ENCODE peak calls at places on chromosomes 1 and 21, in five cellular contexts. G, N, Q, K and T are unnamed samples.

GRCh38 chr1:61050541-61051454 is 31.6 kb upstream of the NFIA start:
- DNase-seq in K (peak), G (no peak), N (peak), Q (peak), T (no peak)

GRCh38 chr1:202343652-202344349 is 2.1 kb upstream of the UBE2T start:
- DNase-seq in Q (peak), N (peak), K (peak), G (peak), T (no peak)

GRCh38 chr1:228066416-228066815 is 16.1 kb upstream of the ARF1 start:
- DNase-seq in G (no peak), Q (no peak), K (no peak), N (no peak), T (no peak)

GRCh38 chr1:223147409-223147808 is 4.4 kb upstream of the TLR5 start:
- DNase-seq in Q (no peak), K (no peak), G (no peak), N (no peak), T (no peak)

GRCh38 chr1:20486457-20487235 is 636 bp upstream of the CAMK2N1 start:
- DNase-seq in N (peak), Q (peak), G (no peak), K (peak), T (no peak)

GRCh38 chr1:99737016-99737415 is 29.4 kb downstream of the FRRS1 start:
- DNase-seq in G (peak), N (peak), Q (peak), K (peak), T (no peak)

GRCh38 chr1:26306290-26307221 is at the start of gene UBXN11:
- DNase-seq in N (peak), K (peak), G (peak), Q (peak), T (peak)

GRCh38 chr21:36783612-36784383 is 84.9 kb downstream of the SIM2 start:
- DNase-seq in N (peak), G (no peak), Q (no peak), K (no peak), T (no peak)

GRCh38 chr1:111937147-111937725 is 52.2 kb downstream of the KCND3 start:
- DNase-seq in G (no peak), Q (no peak), N (no peak), K (no peak), T (no peak)

GRCh38 chr1:41578712-41579335 is 94.3 kb upstream of the EDN2 start:
- DNase-seq in Q (peak), K (peak), N (peak), G (peak), T (no peak)

GRCh38 chr1:12204140-12204539 is 25.7 kb upstream of the VPS13D start:
- DNase-seq in Q (no peak), N (no peak), G (peak), K (no peak), T (no peak)

GRCh38 chr1:22399421-22400091 is 52.1 kb upstream of the ZBTB40 start:
- DNase-seq in K (no peak), G (no peak), N (no peak), Q (no peak), T (no peak)

GRCh38 chr1:41823453-41823852 is 95.3 kb downstream of the HIVEP3 start:
- DNase-seq in Q (no peak), G (no peak), N (peak), K (peak), T (no peak)

GRCh38 chr1:220454155-220454777 is 73.7 kb upstream of the MARK1 start:
- DNase-seq in K (peak), N (peak), G (no peak), Q (no peak), T (no peak)

GRCh38 chr1:217770895-217771294 is 139.8 kb downstream of the SPATA17 start:
- DNase-seq in Q (no peak), K (peak), G (no peak), N (no peak), T (no peak)

GRCh38 chr1:110370827-110371226 is 20.0 kb downstream of the SLC16A4 start:
- DNase-seq in K (no peak), N (peak), Q (no peak), G (no peak), T (no peak)

GRCh38 chr1:177771688-177772087 is 198.2 kb downstream of the SEC16B start:
- DNase-seq in G (no peak), Q (no peak), K (no peak), N (no peak), T (no peak)

GRCh38 chr1:64686828-64687724 is 57.8 kb upstream of the RAVER2 start:
- DNase-seq in Q (peak), G (peak), N (peak), K (peak), T (peak)

GRCh38 chr1:158087320-158087927 is 93.3 kb upstream of the CD1D start:
- DNase-seq in N (peak), Q (peak), G (peak), K (peak), T (peak)

GRCh38 chr1:75345538-75346292 is 211.5 kb downstream of the LHX8 start:
- DNase-seq in N (no peak), G (no peak), K (no peak), Q (no peak), T (no peak)

GRCh38 chr1:66197785-66198184 is 336.2 kb upstream of the SGIP1 start:
- DNase-seq in N (no peak), Q (no peak), G (no peak), K (no peak), T (no peak)

GRCh38 chr1:55212349-55213028 is 2.7 kb downstream of the USP24 start:
- DNase-seq in Q (no peak), G (peak), K (peak), N (peak), T (peak)

GRCh38 chr1:44594871-44595735 is 79.2 kb downstream of the TMEM53 start:
- DNase-seq in K (peak), G (peak), Q (peak), N (peak), T (peak)

GRCh38 chr1:184463680-184464079 is 76.9 kb downstream of the C1orf21 start:
- DNase-seq in K (no peak), N (no peak), Q (no peak), G (no peak), T (no peak)

GRCh38 chr1:199302554-199302953 is 663.7 kb downstream of the PTPRC start:
- DNase-seq in Q (no peak), K (no peak), G (no peak), N (peak), T (no peak)

GRCh38 chr1:3066826-3067225 is 2.2 kb upstream of the PRDM16 start:
- DNase-seq in K (no peak), G (no peak), N (no peak), Q (no peak), T (no peak)

GRCh38 chr1:53572061-53572801 is 113.0 kb downstream of the DMRTB1 start:
- DNase-seq in Q (no peak), G (no peak), N (peak), K (no peak), T (no peak)

GRCh38 chr1:78884685-78885452 is 121.7 kb downstream of the ADGRL4 start:
- DNase-seq in G (no peak), N (no peak), K (no peak), Q (no peak), T (no peak)

GRCh38 chr1:115828101-115829022 is 12.6 kb downstream of the NHLH2 start:
- DNase-seq in G (no peak), K (peak), N (no peak), Q (peak), T (no peak)

GRCh38 chr1:22216210-22216883 is 73.5 kb upstream of the WNT4 start:
- DNase-seq in Q (no peak), N (no peak), K (no peak), G (no peak), T (no peak)

GRCh38 chr1:6623269-6623965 is 1.3 kb upstream of the THAP3 start:
- DNase-seq in Q (no peak), N (no peak), K (no peak), G (no peak), T (no peak)

GRCh38 chr1:115411388-115412063 is 73.5 kb upstream of the NGF start:
- DNase-seq in K (no peak), G (peak), N (peak), Q (no peak), T (no peak)

GRCh38 chr21:36722370-36723368 is 23.8 kb downstream of the SIM2 start:
- DNase-seq in N (no peak), Q (no peak), K (no peak), G (no peak), T (no peak)

GRCh38 chr1:167221126-167221803 is 579 bp downstream of the POU2F1 start:
- DNase-seq in G (no peak), N (no peak), K (peak), Q (no peak), T (peak)

GRCh38 chr1:2635271-2636010 is 2.6 kb upstream of the MMEL1 start:
- DNase-seq in G (no peak), Q (no peak), K (no peak), N (no peak), T (no peak)

GRCh38 chr1:40383488-40384412 is 10.2 kb downstream of the SMAP2 start:
- DNase-seq in K (no peak), N (peak), Q (peak), G (no peak), T (no peak)

GRCh38 chr1:225329041-225329440 is 98.8 kb downstream of the LBR start:
- DNase-seq in K (no peak), G (no peak), Q (no peak), N (peak), T (no peak)
- H2AFZ ChIP-seq in K (no peak), G (no peak), Q (no peak), N (no peak), T (no peak)

GRCh38 chr1:180609643-180610555 is 21.9 kb upstream of the XPR1 start:
- DNase-seq in G (peak), N (no peak), Q (peak), K (no peak), T (no peak)
- H3K4me2 ChIP-seq in G (no peak), N (no peak), Q (peak), K (no peak), T (no peak)

DNA sequence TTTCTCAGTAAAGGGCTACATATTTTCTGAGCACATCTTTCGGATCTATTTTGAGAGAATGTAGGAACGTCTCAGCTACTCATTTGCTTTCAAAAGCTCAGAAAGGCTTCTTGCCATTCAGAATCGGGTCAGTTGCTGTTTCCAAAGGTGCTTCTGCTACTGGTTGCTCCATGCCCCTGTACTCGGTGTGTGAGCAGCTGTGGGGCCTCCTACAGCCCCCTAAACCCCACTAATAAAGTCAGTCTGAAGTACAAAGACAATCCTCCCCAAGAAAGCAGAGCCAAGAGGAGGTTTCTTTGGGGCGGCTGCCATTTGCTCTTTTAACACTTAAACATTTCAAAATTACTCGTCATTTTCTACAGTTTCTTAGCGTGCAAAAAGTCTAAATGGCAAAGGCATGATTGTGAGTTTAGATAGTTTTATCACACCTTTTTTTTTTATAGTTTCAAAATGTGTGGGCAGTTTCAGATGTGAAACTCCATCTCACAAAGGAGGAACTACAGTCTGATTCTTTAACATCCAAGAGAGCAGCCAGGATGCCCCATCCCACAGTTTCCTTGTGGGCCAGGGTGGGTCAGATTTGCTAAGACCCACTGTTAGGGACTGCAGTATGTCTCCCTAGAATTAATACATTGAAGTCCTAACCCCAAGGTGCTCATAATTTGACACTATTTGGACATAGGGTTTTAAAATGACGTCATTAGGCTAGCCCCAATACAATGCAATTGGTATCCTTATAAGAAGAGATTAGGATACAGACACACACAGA is 4.1 kb downstream of the RUNX1 start:
- DNase-seq in G (no peak), Q (no peak), N (no peak), K (no peak), T (no peak)
- H3K4me3 ChIP-seq in G (peak), Q (no peak), N (no peak), K (no peak), T (no peak)

GRCh38 chr1:149896589-149896988 is 2.8 kb upstream of the BOLA1 start:
- DNase-seq in Q (no peak), G (no peak), N (no peak), K (no peak), T (no peak)

GRCh38 chr1:149903836-149904491 is 4.6 kb downstream of the BOLA1 start:
- DNase-seq in Q (no peak), K (peak), N (no peak), G (no peak), T (no peak)

DNA sequence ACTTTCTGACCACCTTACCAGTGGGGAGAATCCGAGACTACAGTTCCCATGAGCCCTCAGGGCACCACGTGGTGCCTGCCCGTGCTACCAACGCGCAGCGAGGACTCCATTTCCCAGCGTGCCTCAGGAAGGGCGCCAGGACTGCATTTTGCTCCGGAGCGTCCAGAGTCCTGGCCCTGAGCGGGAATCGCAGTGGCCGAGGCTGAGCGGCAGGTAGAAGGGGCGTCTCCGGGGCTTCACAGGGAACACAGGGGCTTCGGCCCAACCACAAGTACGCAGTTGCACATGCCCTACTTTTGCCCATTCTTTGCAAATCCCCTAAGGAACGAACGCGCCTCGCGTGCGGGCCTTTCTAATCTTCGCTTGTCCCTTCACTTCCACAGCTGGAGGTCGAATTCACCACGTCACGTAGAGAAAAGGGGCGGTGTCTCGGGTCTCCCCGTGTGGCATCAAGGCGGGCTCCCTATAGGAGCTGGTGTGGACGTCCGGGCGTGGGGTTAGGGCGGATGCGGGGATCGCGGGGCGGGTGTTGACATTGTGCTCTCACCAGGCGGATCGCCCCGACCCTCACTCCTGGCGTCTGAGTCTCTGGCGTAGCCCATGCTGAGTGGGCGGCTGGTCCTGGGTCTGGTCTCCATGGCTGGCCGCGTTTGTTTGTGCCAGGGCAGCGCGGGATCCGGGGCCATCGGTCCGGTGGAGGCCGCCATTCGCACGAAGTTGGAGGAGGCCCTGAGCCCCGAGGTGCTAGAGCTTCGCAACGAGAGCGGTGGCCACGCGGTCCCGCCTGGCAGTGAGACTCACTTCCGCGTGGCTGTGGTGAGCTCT is at the start of gene BOLA1:
- DNase-seq in K (peak), Q (no peak), N (peak), G (peak), T (peak)
- H2AFZ ChIP-seq in K (peak), Q (no peak), N (peak), G (peak), T (peak)

GRCh38 chr1:38246955-38247952 is 200.7 kb upstream of the POU3F1 start:
- DNase-seq in N (peak), G (no peak), K (no peak), Q (no peak), T (no peak)

GRCh38 chr1:38242506-38242905 is 195.9 kb upstream of the POU3F1 start:
- DNase-seq in K (no peak), N (no peak), Q (peak), G (no peak), T (no peak)

GRCh38 chr1:38241594-38242331 is 195.2 kb upstream of the POU3F1 start:
- DNase-seq in K (no peak), G (peak), Q (no peak), N (no peak), T (no peak)

GRCh38 chr1:38243106-38243505 is 196.5 kb upstream of the POU3F1 start:
- DNase-seq in K (peak), Q (peak), N (peak), G (no peak), T (no peak)

GRCh38 chr1:38244218-38244617 is 197.6 kb upstream of the POU3F1 start:
- DNase-seq in K (peak), N (no peak), G (no peak), Q (no peak), T (no peak)
- H3K4me2 ChIP-seq in K (peak), N (no peak), G (no peak), Q (no peak), T (no peak)

GRCh38 chr21:44426663-44427191 is 28.6 kb upstream of the LRRC3 start:
- DNase-seq in G (no peak), N (no peak), Q (no peak), K (no peak), T (no peak)
- H3K4me3 ChIP-seq in G (no peak), N (peak), Q (no peak), K (no peak), T (no peak)

GRCh38 chr1:84603941-84604830 is 29.9 kb upstream of the CTBS start:
- DNase-seq in Q (peak), K (peak), N (peak), G (no peak), T (no peak)
- H2AFZ ChIP-seq in Q (peak), K (peak), N (peak), G (no peak), T (no peak)

GRCh38 chr21:42202321-42202720 is 16.6 kb upstream of the ABCG1 start:
- DNase-seq in G (no peak), K (no peak), Q (no peak), N (no peak), T (no peak)

GRCh38 chr21:42199488-42200463 is 19.2 kb upstream of the ABCG1 start:
- DNase-seq in G (peak), N (peak), K (no peak), Q (no peak), T (no peak)

GRCh38 chr21:42200906-42201614 is 17.9 kb upstream of the ABCG1 start:
- DNase-seq in K (no peak), G (peak), N (no peak), Q (no peak), T (no peak)

GRCh38 chr21:42201615-42202161 is 17.3 kb upstream of the ABCG1 start:
- DNase-seq in Q (no peak), N (no peak), G (no peak), K (no peak), T (no peak)

DNA sequence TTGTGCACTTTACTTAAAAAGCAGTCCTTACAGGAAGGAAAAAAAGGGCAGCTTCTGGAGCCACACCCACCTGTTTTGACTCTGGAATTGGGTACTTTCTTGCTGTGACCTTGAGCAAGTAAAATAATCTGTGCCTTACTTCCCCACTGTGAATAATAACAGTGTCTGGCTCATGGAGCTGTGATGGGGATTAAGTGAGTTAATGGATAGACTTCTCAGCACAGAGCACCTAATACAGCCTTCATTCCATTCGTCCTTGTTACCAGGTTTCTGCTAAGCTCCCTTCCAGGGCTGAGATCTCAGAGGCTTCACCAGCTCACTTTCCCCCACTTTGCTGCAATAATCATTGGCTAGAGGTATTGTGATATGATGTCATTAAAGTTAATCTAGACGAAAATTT is 20.0 kb upstream of the ABCG1 start:
- DNase-seq in K (no peak), Q (no peak), G (peak), N (no peak), T (no peak)
- H3K4me2 ChIP-seq in K (no peak), Q (no peak), G (peak), N (peak), T (no peak)

DNA sequence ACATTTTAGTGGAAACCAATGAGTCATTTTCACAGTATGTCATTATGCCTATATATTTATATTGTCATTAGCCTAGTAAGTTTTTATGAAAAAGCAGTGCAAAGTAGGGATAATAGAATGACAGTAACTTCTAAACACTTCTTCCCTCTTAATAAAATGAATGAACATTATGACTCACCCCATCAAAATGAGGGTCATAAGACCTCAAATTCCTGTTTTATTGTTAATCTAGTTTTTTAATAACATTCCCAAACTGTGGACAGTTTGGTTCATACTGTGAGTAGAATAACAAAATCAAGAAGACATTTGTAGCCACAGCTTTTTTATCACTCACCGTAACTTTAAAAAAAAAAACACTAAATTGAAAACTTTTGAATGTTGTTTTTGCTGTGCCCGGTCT is 160.5 kb downstream of the LRRC40 start:
- DNase-seq in G (no peak), N (peak), Q (no peak), K (no peak), T (no peak)
- H3K4me3 ChIP-seq in G (no peak), N (no peak), Q (no peak), K (no peak), T (no peak)